ENCODE peak calls at places on chromosomes 1 and 21, in seven cellular contexts. V is natural killer cell, D is MCF 10A, I is IMR-90, W is NCI-H345, A is cardiac fibroblast, E is HT-29. O is an unnamed sample.

GRCh38 chr1:173429517-173430477 is 47.3 kb upstream of the PRDX6 start:
- DNase-seq in D (peak), A (peak), V (peak), E (peak), I (peak), W (peak), O (peak)

GRCh38 chr21:25862112-25862511 is 127.3 kb downstream of the GABPA start:
- DNase-seq in E (no peak), D (no peak), I (no peak), V (no peak), W (no peak), A (no peak), O (no peak)

GRCh38 chr1:11831945-11832725 is 15.4 kb downstream of the NPPA start:
- DNase-seq in W (peak), D (no peak), E (no peak), V (no peak), I (no peak), A (no peak), O (no peak)

GRCh38 chr1:212712451-212713303 is 13.0 kb upstream of the BATF3 start:
- DNase-seq in I (peak), W (no peak), D (no peak), A (peak), E (no peak), V (no peak), O (no peak)

GRCh38 chr1:18396247-18396646 is 84.5 kb upstream of the KLHDC7A start:
- DNase-seq in E (no peak), A (no peak), D (peak), I (peak), W (no peak), V (no peak), O (no peak)

GRCh38 chr1:1440941-1441888 is 5.7 kb downstream of the VWA1 start:
- DNase-seq in A (peak), E (peak), I (no peak), V (peak), D (peak), W (no peak), O (peak)

GRCh38 chr1:10960954-10961833 is 51.3 kb upstream of the TARDBP start:
- DNase-seq in E (peak), I (peak), A (peak), W (peak), D (peak), V (peak), O (peak)

GRCh38 chr21:41360072-41360821 is 1.6 kb upstream of the MX2 start:
- DNase-seq in E (peak), D (no peak), A (peak), I (peak), V (no peak), W (peak), O (no peak)

GRCh38 chr1:180881806-180882509 is 30.7 kb upstream of the KIAA1614 start:
- DNase-seq in W (peak), V (no peak), D (peak), E (peak), A (peak), I (peak), O (no peak)

GRCh38 chr21:43189936-43190335 is 21.1 kb downstream of the CRYAA start:
- DNase-seq in W (no peak), E (no peak), D (no peak), V (no peak), A (no peak), I (no peak), O (no peak)

GRCh38 chr1:205442051-205442721 is 13.7 kb downstream of the BLACAT1 start:
- DNase-seq in D (no peak), I (no peak), W (no peak), V (no peak), E (peak), A (no peak), O (no peak)

GRCh38 chr1:17605582-17606344 is 66.3 kb downstream of the ARHGEF10L start:
- DNase-seq in V (no peak), E (peak), W (peak), D (no peak), I (peak), A (peak), O (no peak)

GRCh38 chr1:170145691-170146676 is at the start of gene NTMT2:
- DNase-seq in I (peak), D (no peak), W (peak), E (no peak), A (no peak), V (no peak), O (no peak)

GRCh38 chr1:153572569-153573015 is 6.9 kb upstream of the S100A2 start:
- DNase-seq in E (peak), I (peak), D (peak), V (no peak), A (peak), W (peak), O (no peak)

GRCh38 chr1:18575620-18576019 is 55.0 kb upstream of the PAX7 start:
- DNase-seq in E (peak), V (no peak), I (peak), A (no peak), D (no peak), W (peak), O (no peak)

GRCh38 chr21:34885636-34886553 is 163.2 kb downstream of the RUNX1 start:
- DNase-seq in I (no peak), W (no peak), E (peak), V (no peak), A (peak), D (peak), O (no peak)

GRCh38 chr1:180841460-180841859 is 71.2 kb upstream of the KIAA1614 start:
- DNase-seq in E (no peak), V (no peak), I (no peak), D (no peak), A (no peak), W (no peak), O (no peak)

GRCh38 chr1:41322835-41323234 is 38.4 kb upstream of the FOXO6 start:
- DNase-seq in I (no peak), W (peak), V (no peak), D (peak), E (peak), A (peak), O (no peak)

GRCh38 chr1:95888877-95889799 is 655.1 kb downstream of the RWDD3 start:
- DNase-seq in V (no peak), A (peak), I (no peak), W (peak), D (no peak), E (no peak), O (no peak)

O was measured in effector memory CD8-positive, alpha-beta T cell.